ENCODE peak calls at places on chromosomes 1 and 21, in seven cellular contexts. Q, J, S, H, B, A and O are unnamed samples. For H3K4me1, the result is how much of the 10 kb centered on the place peaks cover.

GRCh38 chr21:44817914-44818635 is at the start of gene SUMO3:
- DNase-seq in Q (peak), J (peak), S (peak), H (peak), B (peak), A (peak), O (peak)

GRCh38 chr1:37673920-37674319 is 18.4 kb upstream of the CDCA8 start:
- DNase-seq in Q (no peak), J (no peak), S (no peak), H (no peak), B (no peak), A (no peak), O (no peak)

GRCh38 chr1:207243756-207244408 is 77.6 kb upstream of the CD55 start:
- DNase-seq in Q (no peak), J (no peak), S (no peak), H (no peak), B (no peak), A (no peak), O (no peak)

GRCh38 chr1:176811896-176812295 is 348.9 kb downstream of the PAPPA2 start:
- DNase-seq in Q (no peak), J (no peak), S (no peak), H (no peak), B (no peak), A (no peak), O (no peak)

GRCh38 chr1:59565611-59566410 is 248.9 kb upstream of the HOOK1 start:
- DNase-seq in Q (no peak), J (no peak), S (no peak), H (peak), B (no peak), A (peak), O (no peak)

GRCh38 chr21:18985584-18985983 is 582.0 kb upstream of the TMPRSS15 start:
- DNase-seq in Q (no peak), J (no peak), S (no peak), H (no peak), B (no peak), A (no peak), O (no peak)

GRCh38 chr1:47967868-47968267 is 29.3 kb downstream of the TRABD2B start:
- DNase-seq in Q (no peak), J (no peak), S (no peak), H (no peak), B (no peak), A (no peak), O (no peak)

GRCh38 chr1:70143052-70143659 is 62.2 kb downstream of the LRRC40 start:
- DNase-seq in Q (no peak), J (no peak), S (no peak), H (no peak), B (no peak), A (peak), O (no peak)

GRCh38 chr21:41425588-41425953 is 468 bp upstream of the MX1 start:
- DNase-seq in Q (no peak), J (no peak), S (no peak), H (no peak), B (no peak), A (no peak), O (no peak)

GRCh38 chr21:36744190-36744559 is 45.3 kb downstream of the SIM2 start:
- DNase-seq in Q (no peak), J (no peak), S (no peak), H (no peak), B (no peak), A (no peak), O (no peak)

GRCh38 chr1:78676347-78676982 is 26.8 kb downstream of the IFI44 start:
- DNase-seq in Q (peak), J (peak), S (peak), H (peak), B (peak), A (peak), O (no peak)

GRCh38 chr1:207393610-207394009 is 60.5 kb upstream of the CR2 start:
- DNase-seq in Q (no peak), J (no peak), S (no peak), H (no peak), B (no peak), A (peak), O (no peak)

GRCh38 chr1:111754964-111755320 is 759 bp upstream of the DDX20 start:
- DNase-seq in Q (no peak), J (no peak), S (no peak), H (peak), B (peak), A (peak), O (no peak)

GRCh38 chr1:237043846-237044636 is 2.1 kb downstream of the RYR2 start:
- DNase-seq in Q (no peak), J (no peak), S (no peak), H (no peak), B (peak), A (no peak), O (no peak)

GRCh38 chr21:32889596-32889995 is 118.0 kb upstream of the PAXBP1 start:
- DNase-seq in Q (no peak), J (no peak), S (no peak), H (no peak), B (no peak), A (peak), O (no peak)

GRCh38 chr1:202692959-202693555 is 17.2 kb downstream of the SYT2 start:
- DNase-seq in Q (peak), J (peak), S (peak), H (peak), B (peak), A (peak), O (no peak)

GRCh38 chr1:94864821-94865220 is 44.7 kb downstream of the SLC44A3 start:
- DNase-seq in Q (no peak), J (no peak), S (no peak), H (peak), B (no peak), A (no peak), O (no peak)
- H3K4me1 ChIP-seq in Q (under half), J (under half), S (under half), H (under half), B (under half), A (under half), O (under half)

GRCh38 chr1:149885364-149886111 is 13.8 kb upstream of the BOLA1 start:
- DNase-seq in Q (peak), J (peak), S (peak), H (peak), B (peak), A (peak), O (peak)

GRCh38 chr1:149881876-149882275 is 17.5 kb upstream of the BOLA1 start:
- DNase-seq in Q (no peak), J (no peak), S (no peak), H (no peak), B (no peak), A (no peak), O (no peak)

GRCh38 chr1:149883598-149884247 is 15.6 kb upstream of the BOLA1 start:
- DNase-seq in Q (no peak), J (no peak), S (no peak), H (no peak), B (no peak), A (no peak), O (no peak)

GRCh38 chr1:149886396-149887195 is 12.8 kb upstream of the BOLA1 start:
- DNase-seq in Q (peak), J (peak), S (peak), H (peak), B (peak), A (peak), O (peak)

DNA sequence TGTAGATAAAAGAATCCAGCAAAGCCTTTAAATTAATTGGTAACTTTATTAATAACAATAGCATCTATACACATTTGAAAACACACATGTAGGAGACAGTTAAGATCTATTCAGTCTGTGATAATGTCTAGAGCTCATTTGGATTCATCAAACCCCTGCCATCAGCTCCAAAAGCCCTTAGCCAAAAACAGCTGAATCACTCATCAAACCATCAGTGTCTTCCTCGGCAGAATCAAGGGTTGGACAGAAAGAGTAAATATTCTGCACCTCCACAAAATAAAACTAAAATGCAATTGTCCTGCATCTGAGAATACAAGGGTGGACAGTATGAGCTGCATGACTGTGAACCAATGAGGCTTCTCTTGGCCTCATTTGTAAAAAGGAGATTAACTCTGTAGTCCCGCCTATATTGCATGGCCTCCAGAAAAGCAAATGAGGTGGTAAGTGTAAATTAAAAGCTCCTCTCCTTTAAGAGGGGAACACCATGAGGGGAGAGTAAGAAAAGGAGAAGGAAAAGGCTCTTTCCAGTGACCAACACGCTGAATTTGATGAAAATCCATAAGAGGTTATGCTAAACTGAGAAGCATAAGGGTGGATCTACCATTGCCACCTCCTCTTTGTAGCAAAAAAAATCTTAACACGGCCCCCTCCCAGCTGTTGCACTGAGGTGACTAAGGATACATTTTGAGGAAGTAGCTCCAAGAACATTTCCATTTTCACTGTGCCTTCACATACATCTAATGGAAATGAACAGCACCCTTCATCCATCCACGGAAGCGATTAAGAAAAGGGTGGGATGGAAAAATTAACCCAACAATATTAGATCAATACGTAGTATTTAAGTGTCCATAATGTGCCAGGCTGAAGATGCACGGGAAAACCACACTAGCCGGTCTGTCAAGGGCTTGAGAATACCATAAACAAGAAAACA is 14.7 kb upstream of the BOLA1 start:
- DNase-seq in Q (no peak), J (no peak), S (peak), H (no peak), B (no peak), A (peak), O (no peak)
- H3K4me1 ChIP-seq in Q (under half), J (under half), S (under half), H (under half), B (under half), A (under half), O (under half)

GRCh38 chr1:205447457-205448415 is 8.1 kb downstream of the BLACAT1 start:
- DNase-seq in Q (no peak), J (no peak), S (no peak), H (no peak), B (no peak), A (peak), O (no peak)
- H3K4me1 ChIP-seq in Q (under half), J (under half), S (under half), H (under half), B (under half), A (under half), O (under half)

DNA sequence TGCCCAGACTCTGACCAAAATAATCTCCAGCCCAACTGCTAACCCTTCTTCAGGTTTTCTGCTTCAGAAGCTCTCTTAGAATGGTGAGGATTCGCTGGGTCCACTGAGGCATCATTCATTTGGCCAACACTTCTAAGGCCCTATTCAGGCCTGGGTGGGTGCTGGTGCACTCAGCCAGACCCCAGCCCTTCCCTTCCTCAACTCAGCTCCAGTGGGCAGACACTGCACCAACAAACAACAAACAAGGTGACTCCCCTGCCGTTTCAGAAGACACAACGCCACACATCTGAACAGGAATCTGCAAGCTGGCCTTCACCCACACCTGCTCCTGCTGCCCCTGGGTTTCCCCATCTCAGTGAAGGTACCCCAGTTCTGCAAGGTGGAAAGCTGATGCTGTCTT is 6.0 kb downstream of the HEYL start:
- DNase-seq in Q (no peak), J (no peak), S (no peak), H (no peak), B (no peak), A (no peak), O (no peak)
- H3K4me1 ChIP-seq in Q (under half), J (under half), S (under half), H (under half), B (under half), A (under half), O (under half)